ENCODE peak calls at places on chromosome 5, in ten cellular contexts. One of them, this sample, is unnamed.

GRCh38 chr5:74206571-74207550 is 433.7 kb downstream of the ENC1 start:
- DNase-seq in uterus: peak
- DNase-seq in body of pancreas: peak
- DNase-seq in adrenal gland: peak
- DNase-seq in HCT116: no peak
- DNase-seq in tibial nerve: peak
- DNase-seq in HepG2: no peak
- DNase-seq in sigmoid colon: peak
- DNase-seq in lower leg skin: peak
- DNase-seq in heart left ventricle: peak
- DNase-seq in this sample: peak

GRCh38 chr5:16446993-16447392 is 18.6 kb downstream of the ZNF622 start:
- DNase-seq in uterus: no peak
- DNase-seq in body of pancreas: no peak
- DNase-seq in adrenal gland: no peak
- DNase-seq in HCT116: no peak
- DNase-seq in tibial nerve: no peak
- DNase-seq in HepG2: no peak
- DNase-seq in sigmoid colon: no peak
- DNase-seq in lower leg skin: no peak
- DNase-seq in heart left ventricle: no peak
- DNase-seq in this sample: no peak

GRCh38 chr5:60943624-60944023 is 1.2 kb downstream of the ERCC8 start:
- DNase-seq in uterus: no peak
- DNase-seq in body of pancreas: no peak
- DNase-seq in adrenal gland: no peak
- DNase-seq in HCT116: no peak
- DNase-seq in tibial nerve: no peak
- DNase-seq in HepG2: no peak
- DNase-seq in sigmoid colon: no peak
- DNase-seq in lower leg skin: no peak
- DNase-seq in heart left ventricle: no peak
- DNase-seq in this sample: no peak

GRCh38 chr5:15203376-15203775 is 296.6 kb upstream of the FBXL7 start:
- DNase-seq in uterus: no peak
- DNase-seq in body of pancreas: no peak
- DNase-seq in adrenal gland: no peak
- DNase-seq in HCT116: no peak
- DNase-seq in tibial nerve: no peak
- DNase-seq in HepG2: no peak
- DNase-seq in sigmoid colon: no peak
- DNase-seq in lower leg skin: no peak
- DNase-seq in heart left ventricle: no peak
- DNase-seq in this sample: no peak

GRCh38 chr5:152556779-152557178 is 151.7 kb upstream of the NMUR2 start:
- DNase-seq in uterus: no peak
- DNase-seq in body of pancreas: peak
- DNase-seq in adrenal gland: no peak
- DNase-seq in HCT116: no peak
- DNase-seq in tibial nerve: no peak
- DNase-seq in HepG2: no peak
- DNase-seq in sigmoid colon: no peak
- DNase-seq in lower leg skin: no peak
- DNase-seq in heart left ventricle: no peak
- DNase-seq in this sample: no peak

GRCh38 chr5:76210946-76211345 is 127.8 kb downstream of the SV2C start:
- DNase-seq in uterus: no peak
- DNase-seq in body of pancreas: no peak
- DNase-seq in adrenal gland: no peak
- DNase-seq in HCT116: no peak
- DNase-seq in tibial nerve: no peak
- DNase-seq in HepG2: no peak
- DNase-seq in sigmoid colon: no peak
- DNase-seq in lower leg skin: no peak
- DNase-seq in heart left ventricle: no peak
- DNase-seq in this sample: no peak

GRCh38 chr5:39138892-39139291 is 64.7 kb upstream of the RICTOR start:
- DNase-seq in uterus: no peak
- DNase-seq in body of pancreas: no peak
- DNase-seq in adrenal gland: no peak
- DNase-seq in HCT116: no peak
- DNase-seq in tibial nerve: no peak
- DNase-seq in HepG2: no peak
- DNase-seq in sigmoid colon: no peak
- DNase-seq in lower leg skin: no peak
- DNase-seq in heart left ventricle: no peak
- DNase-seq in this sample: no peak

GRCh38 chr5:116652196-116652729 is 77.6 kb upstream of the SEMA6A start:
- DNase-seq in uterus: peak
- DNase-seq in body of pancreas: peak
- DNase-seq in adrenal gland: peak
- DNase-seq in HCT116: peak
- DNase-seq in tibial nerve: peak
- DNase-seq in HepG2: peak
- DNase-seq in sigmoid colon: peak
- DNase-seq in lower leg skin: peak
- DNase-seq in heart left ventricle: peak
- DNase-seq in this sample: peak

GRCh38 chr5:132765311-132766019 is 11.6 kb downstream of the SEPTIN8 start:
- DNase-seq in uterus: no peak
- DNase-seq in body of pancreas: no peak
- DNase-seq in adrenal gland: no peak
- DNase-seq in HCT116: no peak
- DNase-seq in tibial nerve: no peak
- DNase-seq in HepG2: no peak
- DNase-seq in sigmoid colon: no peak
- DNase-seq in lower leg skin: peak
- DNase-seq in heart left ventricle: no peak
- DNase-seq in this sample: no peak

GRCh38 chr5:140607031-140607430 is 25.9 kb downstream of the CD14 start:
- DNase-seq in uterus: no peak
- DNase-seq in body of pancreas: no peak
- DNase-seq in adrenal gland: no peak
- DNase-seq in HCT116: no peak
- DNase-seq in tibial nerve: no peak
- DNase-seq in HepG2: peak
- DNase-seq in sigmoid colon: no peak
- DNase-seq in lower leg skin: no peak
- DNase-seq in heart left ventricle: no peak
- DNase-seq in this sample: no peak

GRCh38 chr5:156647034-156647451 is 203.1 kb upstream of the PPP1R2B start:
- DNase-seq in uterus: no peak
- DNase-seq in body of pancreas: no peak
- DNase-seq in adrenal gland: no peak
- DNase-seq in HCT116: no peak
- DNase-seq in tibial nerve: no peak
- DNase-seq in HepG2: peak
- DNase-seq in sigmoid colon: no peak
- DNase-seq in lower leg skin: no peak
- DNase-seq in heart left ventricle: no peak
- DNase-seq in this sample: no peak

GRCh38 chr5:10400834-10401233 is 40.8 kb upstream of the ROPN1L start:
- DNase-seq in uterus: peak
- DNase-seq in body of pancreas: peak
- DNase-seq in adrenal gland: no peak
- DNase-seq in HCT116: no peak
- DNase-seq in tibial nerve: peak
- DNase-seq in HepG2: no peak
- DNase-seq in sigmoid colon: no peak
- DNase-seq in lower leg skin: no peak
- DNase-seq in heart left ventricle: no peak
- DNase-seq in this sample: no peak

GRCh38 chr5:64506567-64507321 is 929 bp downstream of the RGS7BP start:
- DNase-seq in uterus: no peak
- DNase-seq in body of pancreas: no peak
- DNase-seq in adrenal gland: no peak
- DNase-seq in HCT116: no peak
- DNase-seq in tibial nerve: no peak
- DNase-seq in HepG2: no peak
- DNase-seq in sigmoid colon: no peak
- DNase-seq in lower leg skin: no peak
- DNase-seq in heart left ventricle: no peak
- DNase-seq in this sample: no peak

GRCh38 chr5:67831081-67831480 is 384.5 kb upstream of the PIK3R1 start:
- DNase-seq in uterus: no peak
- DNase-seq in body of pancreas: no peak
- DNase-seq in adrenal gland: no peak
- DNase-seq in HCT116: no peak
- DNase-seq in tibial nerve: no peak
- DNase-seq in HepG2: no peak
- DNase-seq in sigmoid colon: no peak
- DNase-seq in lower leg skin: no peak
- DNase-seq in heart left ventricle: no peak
- DNase-seq in this sample: no peak

GRCh38 chr5:72363146-72363802 is 43.1 kb downstream of the PTCD2 start:
- DNase-seq in uterus: no peak
- DNase-seq in body of pancreas: no peak
- DNase-seq in adrenal gland: no peak
- DNase-seq in HCT116: peak
- DNase-seq in tibial nerve: no peak
- DNase-seq in HepG2: no peak
- DNase-seq in sigmoid colon: no peak
- DNase-seq in lower leg skin: no peak
- DNase-seq in heart left ventricle: no peak
- DNase-seq in this sample: peak

GRCh38 chr5:102764381-102765005 is 9.4 kb downstream of the PAM start:
- DNase-seq in uterus: no peak
- DNase-seq in body of pancreas: no peak
- DNase-seq in adrenal gland: no peak
- DNase-seq in HCT116: no peak
- DNase-seq in tibial nerve: no peak
- DNase-seq in HepG2: no peak
- DNase-seq in sigmoid colon: no peak
- DNase-seq in lower leg skin: no peak
- DNase-seq in heart left ventricle: no peak
- DNase-seq in this sample: no peak

GRCh38 chr5:122463221-122463620 is 151.2 kb downstream of the SNCAIP start:
- DNase-seq in uterus: no peak
- DNase-seq in body of pancreas: no peak
- DNase-seq in adrenal gland: no peak
- DNase-seq in HCT116: no peak
- DNase-seq in tibial nerve: no peak
- DNase-seq in HepG2: no peak
- DNase-seq in sigmoid colon: no peak
- DNase-seq in lower leg skin: no peak
- DNase-seq in heart left ventricle: no peak
- DNase-seq in this sample: no peak

GRCh38 chr5:82984786-82985762 is 92.1 kb downstream of the TMEM167A start:
- DNase-seq in uterus: no peak
- DNase-seq in body of pancreas: no peak
- DNase-seq in adrenal gland: no peak
- DNase-seq in HCT116: no peak
- DNase-seq in tibial nerve: no peak
- DNase-seq in HepG2: peak
- DNase-seq in sigmoid colon: no peak
- DNase-seq in lower leg skin: no peak
- DNase-seq in heart left ventricle: no peak
- DNase-seq in this sample: no peak
- H3K4me3 ChIP-seq in uterus: no peak
- H3K4me3 ChIP-seq in body of pancreas: no peak
- H3K4me3 ChIP-seq in adrenal gland: no peak
- H3K4me3 ChIP-seq in HCT116: peak
- H3K4me3 ChIP-seq in tibial nerve: no peak
- H3K4me3 ChIP-seq in HepG2: peak
- H3K4me3 ChIP-seq in sigmoid colon: no peak
- H3K4me3 ChIP-seq in lower leg skin: no peak
- H3K4me3 ChIP-seq in heart left ventricle: no peak
- H3K4me3 ChIP-seq in this sample: no peak

DNA sequence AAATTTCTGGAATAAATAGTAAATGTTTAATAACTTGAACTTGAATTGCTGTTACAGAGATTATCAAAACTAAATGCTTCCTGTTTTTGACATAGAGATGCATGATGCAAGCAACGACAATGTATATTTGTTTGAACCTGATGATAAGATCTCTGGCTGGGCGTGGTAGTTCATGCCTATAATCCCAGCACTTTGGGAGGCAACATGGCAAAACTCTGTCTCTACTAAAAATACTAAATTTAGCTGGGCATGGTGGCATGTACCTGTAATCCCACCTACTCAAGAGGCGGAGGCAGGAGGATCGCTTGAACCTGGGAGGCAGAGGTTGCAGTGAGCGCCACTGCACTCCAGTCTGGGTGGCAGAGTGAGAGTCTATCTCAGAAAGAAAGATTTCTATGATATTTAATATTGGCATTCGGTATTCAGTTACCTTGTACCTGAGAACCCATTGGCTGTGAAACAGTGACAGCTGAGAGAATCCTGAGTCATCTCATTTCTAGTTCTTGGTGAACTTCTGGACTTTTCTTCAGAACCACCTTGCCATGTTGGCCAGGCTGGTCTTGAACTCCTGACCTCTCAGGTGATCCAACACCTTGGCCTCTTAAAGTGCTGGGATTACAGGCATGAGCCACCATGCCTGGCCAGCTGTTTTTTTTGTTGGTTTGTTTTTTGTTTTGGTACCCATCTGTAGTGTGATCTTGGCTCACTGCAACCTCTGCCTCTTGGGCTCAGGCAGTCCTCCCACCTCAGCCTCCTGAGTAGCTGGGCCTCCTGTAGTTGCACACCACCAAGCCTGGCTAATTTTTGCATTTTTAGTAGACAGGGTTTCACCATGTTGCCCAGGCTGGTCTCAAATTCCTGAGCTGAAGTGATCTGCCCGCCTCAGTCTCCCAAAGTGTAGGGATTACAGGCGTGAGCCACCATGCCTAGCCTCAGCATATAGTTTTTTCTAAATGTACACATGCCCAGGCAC is 10.0 kb upstream of the FGF18 start:
- DNase-seq in uterus: no peak
- DNase-seq in body of pancreas: no peak
- DNase-seq in adrenal gland: no peak
- DNase-seq in HCT116: no peak
- DNase-seq in tibial nerve: no peak
- DNase-seq in HepG2: no peak
- DNase-seq in sigmoid colon: no peak
- DNase-seq in lower leg skin: peak
- DNase-seq in heart left ventricle: no peak
- DNase-seq in this sample: no peak
- TF ChIP-seq POLR2A in uterus: no peak
- TF ChIP-seq POLR2A in body of pancreas: no peak
- TF ChIP-seq POLR2A in adrenal gland: no peak
- TF ChIP-seq POLR2A in HCT116: no peak
- TF ChIP-seq POLR2A in tibial nerve: no peak
- TF ChIP-seq POLR2A in HepG2: no peak
- TF ChIP-seq POLR2A in sigmoid colon: no peak
- TF ChIP-seq POLR2A in lower leg skin: no peak
- TF ChIP-seq POLR2A in heart left ventricle: no peak
- TF ChIP-seq POLR2A in this sample: no peak

GRCh38 chr5:56383761-56384160 is 150.6 kb upstream of the ANKRD55 start:
- DNase-seq in uterus: no peak
- DNase-seq in body of pancreas: no peak
- DNase-seq in adrenal gland: no peak
- DNase-seq in HCT116: no peak
- DNase-seq in tibial nerve: no peak
- DNase-seq in HepG2: no peak
- DNase-seq in sigmoid colon: no peak
- DNase-seq in lower leg skin: no peak
- DNase-seq in heart left ventricle: no peak
- DNase-seq in this sample: no peak
- H3K4me3 ChIP-seq in uterus: no peak
- H3K4me3 ChIP-seq in body of pancreas: no peak
- H3K4me3 ChIP-seq in adrenal gland: no peak
- H3K4me3 ChIP-seq in HCT116: no peak
- H3K4me3 ChIP-seq in tibial nerve: no peak
- H3K4me3 ChIP-seq in HepG2: no peak
- H3K4me3 ChIP-seq in sigmoid colon: no peak
- H3K4me3 ChIP-seq in lower leg skin: no peak
- H3K4me3 ChIP-seq in heart left ventricle: no peak
- H3K4me3 ChIP-seq in this sample: no peak

GRCh38 chr5:2897276-2897990 is 146.0 kb upstream of the IRX2 start:
- DNase-seq in uterus: no peak
- DNase-seq in body of pancreas: no peak
- DNase-seq in adrenal gland: no peak
- DNase-seq in HCT116: no peak
- DNase-seq in tibial nerve: no peak
- DNase-seq in HepG2: no peak
- DNase-seq in sigmoid colon: no peak
- DNase-seq in lower leg skin: peak
- DNase-seq in heart left ventricle: no peak
- DNase-seq in this sample: no peak
- TF ChIP-seq POLR2A in uterus: no peak
- TF ChIP-seq POLR2A in body of pancreas: no peak
- TF ChIP-seq POLR2A in adrenal gland: no peak
- TF ChIP-seq POLR2A in HCT116: no peak
- TF ChIP-seq POLR2A in tibial nerve: no peak
- TF ChIP-seq POLR2A in HepG2: no peak
- TF ChIP-seq POLR2A in sigmoid colon: no peak
- TF ChIP-seq POLR2A in lower leg skin: no peak
- TF ChIP-seq POLR2A in heart left ventricle: no peak
- TF ChIP-seq POLR2A in this sample: no peak

This sample was measured in esophagus muscularis mucosa.